ENCODE peak calls at places on chromosomes 7 and 10, in four cellular contexts. B is PC-9, J is neuronal stem cell, H is osteoblast. F is an unnamed sample.

GRCh38 chr7:24756545-24756988 is 697 bp downstream of the GSDME start:
- DNase-seq in B (no peak), J (no peak), H (no peak), F (no peak)

GRCh38 chr10:80407836-80408197 is 534 bp upstream of the PRXL2A start:
- DNase-seq in H (no peak), B (peak), J (no peak), F (peak)

GRCh38 chr7:78777844-78778243 is 675.6 kb downstream of the MAGI2 start:
- DNase-seq in B (no peak), J (no peak), H (no peak), F (peak)

GRCh38 chr7:129550673-129551360 is 48.5 kb downstream of the SMKR1 start:
- DNase-seq in H (no peak), J (no peak), B (no peak), F (no peak)

GRCh38 chr10:112338957-112339356 is 35.0 kb upstream of the ACSL5 start:
- DNase-seq in B (no peak), H (no peak), J (no peak), F (no peak)

GRCh38 chr10:126955934-126956711 is 50.9 kb downstream of the DOCK1 start:
- DNase-seq in J (no peak), B (no peak), H (no peak), F (no peak)

GRCh38 chr10:89516149-89516832 is 19.1 kb downstream of the SLC16A12 start:
- DNase-seq in H (no peak), B (peak), J (no peak), F (peak)

GRCh38 chr7:55415173-55415778 is 50.1 kb downstream of the LANCL2 start:
- DNase-seq in J (peak), B (peak), H (peak), F (peak)

GRCh38 chr7:88278881-88279280 is 27.8 kb downstream of the STEAP4 start:
- DNase-seq in H (no peak), B (peak), J (no peak), F (peak)

GRCh38 chr7:2321020-2321419 is 6.8 kb upstream of the SNX8 start:
- DNase-seq in J (no peak), H (peak), B (peak), F (peak)

GRCh38 chr10:123136806-123137642 is 1.3 kb downstream of the HMX3 start:
- DNase-seq in J (no peak), B (no peak), H (peak), F (peak)

GRCh38 chr10:96236090-96236478 is 35.3 kb downstream of the BLNK start:
- DNase-seq in H (no peak), J (no peak), B (no peak), F (no peak)

GRCh38 chr7:2030475-2031456 is 202.0 kb downstream of the MAD1L1 start:
- DNase-seq in H (peak), B (no peak), J (no peak), F (no peak)

GRCh38 chr10:32104622-32105509 is 48.6 kb upstream of the KIF5B start:
- DNase-seq in H (peak), B (no peak), J (no peak), F (peak)

DNA sequence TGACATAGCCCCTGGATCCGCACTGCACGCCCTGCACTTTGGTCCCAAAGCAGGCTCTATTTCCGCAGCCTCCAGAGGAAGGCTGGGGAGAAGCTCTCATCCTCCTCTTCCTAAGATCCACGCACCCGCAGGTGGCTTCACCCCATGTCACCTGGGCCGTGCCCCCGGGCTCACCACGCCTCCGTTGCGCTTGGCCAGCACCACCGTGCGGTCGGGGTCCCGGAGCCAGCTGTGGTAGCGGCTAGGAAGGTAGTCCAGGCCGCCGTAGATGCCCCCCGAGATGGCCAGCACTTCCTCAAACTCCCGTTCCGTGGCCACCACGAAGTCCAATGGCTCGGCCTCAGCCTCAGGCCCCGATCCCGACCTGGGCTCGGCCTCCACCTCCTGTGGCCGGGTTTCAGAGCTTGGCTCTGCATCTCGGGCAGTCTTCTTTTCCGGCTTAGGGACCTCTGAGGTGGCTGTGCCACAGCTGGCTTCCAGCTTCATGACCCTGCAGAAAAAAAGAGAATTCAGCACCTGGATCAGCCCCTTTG is 5.7 kb downstream of the NAT16 start:
- DNase-seq in B (no peak), J (no peak), H (peak), F (no peak)
- H3K4me2 ChIP-seq in B (peak), J (peak), H (no peak), F (no peak)

DNA sequence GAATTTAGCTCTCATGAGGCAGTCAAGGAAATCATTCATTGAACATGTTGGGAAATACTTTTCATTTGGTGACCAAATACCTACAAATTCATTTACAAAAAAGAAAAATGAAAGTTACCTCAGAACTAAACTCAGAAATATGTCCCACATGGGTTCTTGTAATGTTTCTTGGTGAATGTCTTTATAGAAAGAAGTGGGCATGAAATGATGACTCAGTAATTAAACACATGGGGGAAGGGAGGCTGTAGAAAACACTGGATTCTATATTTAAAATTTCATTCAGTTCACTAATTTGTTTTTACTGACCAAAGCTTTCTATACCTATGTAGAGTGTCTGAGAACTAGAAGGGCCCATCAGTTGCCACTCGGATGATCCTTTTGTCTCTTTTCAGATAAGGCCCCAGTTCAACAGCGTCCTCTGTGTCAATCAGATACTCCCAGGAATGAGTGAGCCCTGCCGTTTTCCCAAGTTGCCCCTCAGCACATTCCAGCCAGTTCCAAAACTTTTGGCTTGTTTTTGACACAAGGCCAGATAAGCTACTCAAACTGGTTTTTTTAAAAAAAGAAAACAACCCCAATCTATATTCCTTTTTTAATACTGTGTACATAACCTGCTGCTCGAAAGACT is 49.3 kb upstream of the AGBL3 start:
- DNase-seq in H (no peak), J (peak), B (no peak), F (no peak)
- H3K4me2 ChIP-seq in H (peak), J (no peak), B (no peak), F (no peak)

GRCh38 chr10:33109384-33109783 is 151.4 kb upstream of the ITGB1 start:
- DNase-seq in H (no peak), J (no peak), B (no peak), F (no peak)
- H3K4me2 ChIP-seq in H (no peak), J (no peak), B (no peak), F (no peak)

GRCh38 chr10:106566871-106567270 is 597.6 kb downstream of the SORCS1 start:
- DNase-seq in B (no peak), J (no peak), H (peak), F (peak)
- H3K4me2 ChIP-seq in B (no peak), J (no peak), H (no peak), F (no peak)

GRCh38 chr10:49610735-49611165 is 640 bp downstream of the SLC18A3 start:
- DNase-seq in H (peak), B (no peak), J (no peak), F (no peak)
- H3K4me2 ChIP-seq in H (no peak), B (no peak), J (peak), F (no peak)

GRCh38 chr7:114104035-114104434 is 185.2 kb upstream of the PPP1R3A start:
- DNase-seq in H (peak), B (no peak), J (no peak), F (no peak)
- H3K4me2 ChIP-seq in H (no peak), B (no peak), J (no peak), F (no peak)

GRCh38 chr10:71635867-71636266 is 83.7 kb downstream of the C10orf105 start:
- DNase-seq in B (no peak), J (no peak), H (no peak), F (no peak)

GRCh38 chr10:71636588-71636987 is 83.0 kb downstream of the C10orf105 start:
- DNase-seq in B (no peak), J (no peak), H (peak), F (no peak)

GRCh38 chr10:71633935-71634334 is 85.6 kb downstream of the C10orf105 start:
- DNase-seq in J (no peak), H (no peak), B (no peak), F (no peak)

GRCh38 chr10:71634531-71635164 is 84.9 kb downstream of the C10orf105 start:
- DNase-seq in B (no peak), H (peak), J (no peak), F (no peak)

DNA sequence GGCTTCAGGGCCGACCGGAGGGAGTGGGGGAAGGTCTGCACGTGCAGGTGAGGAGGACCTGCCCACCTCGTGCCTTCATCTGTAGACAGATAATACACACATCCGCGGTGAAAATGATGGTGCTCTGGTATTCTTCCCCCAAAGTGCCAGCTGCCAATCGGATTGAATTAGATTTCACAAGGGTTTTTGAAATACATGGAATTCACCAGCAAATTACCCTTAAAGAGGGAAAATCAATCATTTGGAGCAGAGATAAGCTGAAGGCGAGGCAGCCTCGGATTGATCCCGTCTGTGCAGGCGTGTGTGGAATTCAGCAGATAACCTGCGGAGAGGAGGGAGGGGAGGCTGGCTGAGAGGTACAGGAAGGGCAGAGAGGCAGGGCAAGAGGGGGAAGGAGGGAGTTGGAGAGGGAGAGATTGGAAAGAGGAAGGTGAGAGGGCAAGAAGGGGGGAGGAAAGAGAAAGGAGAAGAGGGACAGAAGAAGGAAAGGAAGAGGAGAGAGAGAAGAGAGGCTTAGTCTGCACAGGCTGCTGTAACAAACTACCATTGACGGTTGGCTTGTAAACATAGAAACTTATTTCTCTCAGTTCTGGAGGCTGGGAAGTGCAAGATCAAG is 84.2 kb downstream of the C10orf105 start:
- DNase-seq in J (no peak), B (no peak), H (peak), F (no peak)
- H3K4me2 ChIP-seq in J (no peak), B (no peak), H (no peak), F (no peak)

DNA sequence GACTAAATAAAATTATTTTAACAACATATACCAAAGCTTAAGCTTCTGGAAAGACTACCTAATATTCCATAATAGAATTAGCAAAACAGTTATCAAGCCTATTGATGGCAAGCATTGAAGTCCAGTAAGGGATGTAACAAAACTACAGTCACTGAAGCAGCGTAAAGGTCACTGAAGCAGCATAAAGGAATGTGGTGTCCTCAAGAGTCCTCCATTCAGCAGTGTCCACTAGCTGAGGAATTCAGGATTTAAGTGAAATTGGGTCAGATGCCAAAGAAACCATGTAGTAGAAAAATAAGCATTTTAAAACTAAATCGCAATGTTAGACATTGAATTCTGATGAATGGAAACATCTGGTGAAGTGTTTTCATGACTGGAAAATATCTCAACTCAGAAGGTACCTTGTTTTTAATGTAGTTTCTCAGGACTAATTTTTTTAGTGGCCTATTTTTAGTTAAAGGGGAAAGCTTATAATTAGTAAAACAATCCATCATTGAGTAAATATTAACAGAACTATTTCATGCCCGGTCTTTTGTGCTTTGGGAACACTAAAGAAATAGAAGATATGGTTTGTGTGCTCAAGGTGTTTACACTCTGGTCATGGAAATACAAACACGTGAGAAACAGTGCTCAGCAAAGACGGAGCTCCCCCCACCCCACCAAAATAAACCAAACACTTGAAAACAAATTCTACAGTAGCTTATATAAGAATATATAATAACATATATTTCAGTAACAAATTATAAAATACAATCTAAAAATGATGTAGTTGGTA is 121.4 kb downstream of the CDK14 start:
- DNase-seq in J (peak), B (no peak), H (no peak), F (peak)
- H3K4me2 ChIP-seq in J (no peak), B (no peak), H (peak), F (peak)

DNA sequence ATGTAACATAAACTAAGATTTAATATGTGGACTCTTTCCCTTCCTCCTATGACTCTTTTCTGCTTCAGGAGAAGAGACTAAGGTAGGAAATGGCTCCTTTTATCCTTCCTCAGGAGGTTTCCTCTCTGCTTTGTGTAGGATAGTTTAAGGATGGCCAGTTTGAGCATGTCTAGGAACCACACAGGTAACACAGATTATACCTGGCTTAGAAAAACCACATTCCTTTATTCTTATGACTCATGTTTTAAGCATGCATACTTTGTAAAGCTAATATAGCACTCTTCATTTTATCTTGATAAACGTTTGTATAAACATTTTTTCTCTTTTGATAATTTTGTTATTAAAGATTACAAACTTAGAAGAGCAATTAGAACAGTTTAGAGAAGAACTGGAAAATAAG is 57.8 kb downstream of the CYP51A1 start:
- DNase-seq in B (peak), H (no peak), J (no peak), F (no peak)
- H3K4me2 ChIP-seq in B (peak), H (no peak), J (no peak), F (no peak)

GRCh38 chr7:121473645-121474300 is 77.7 kb upstream of the FAM3C start:
- DNase-seq in B (no peak), H (no peak), J (no peak), F (no peak)
- H3K4me2 ChIP-seq in B (no peak), H (no peak), J (no peak), F (no peak)

F was measured in fibroblast of lung.